ENCODE peak calls at places on chromosomes 3 and 15, in nine cellular contexts. W is endothelial cell, R is NCI-H748 treated with DMSO at 0.1 percent for 48 hours, P is caudate nucleus, X is amniotic stem cell, G is iris pigment epithelial cell, J is HL-60, A is lower lobe of right lung, Q is cardiac septum. K is an unnamed sample.

GRCh38 chr15:80682201-80682600 is 12.9 kb upstream of the ABHD17C start:
- DNase-seq in W (no peak), R (no peak), P (no peak), X (no peak), G (no peak), J (no peak), A (no peak), Q (no peak), K (no peak)

GRCh38 chr3:46334911-46335478 is 18.9 kb upstream of the CCR2 start:
- DNase-seq in W (no peak), R (no peak), P (no peak), X (no peak), G (peak), J (no peak), A (no peak), Q (no peak), K (no peak)

GRCh38 chr15:82663186-82663600 is 16.0 kb upstream of the CPEB1 start:
- DNase-seq in W (peak), R (no peak), P (no peak), X (no peak), G (peak), J (peak), A (no peak), Q (no peak), K (peak)

GRCh38 chr3:72694398-72694797 is 153.8 kb downstream of the SHQ1 start:
- DNase-seq in W (no peak), R (no peak), P (no peak), X (no peak), G (peak), J (no peak), A (no peak), Q (no peak), K (no peak)

GRCh38 chr15:89587955-89588354 is 12.7 kb downstream of the TICRR start:
- DNase-seq in W (no peak), R (no peak), P (no peak), X (no peak), G (peak), J (no peak), A (no peak), Q (no peak), K (no peak)

GRCh38 chr3:97278506-97278905 is 464.1 kb downstream of the EPHA6 start:
- DNase-seq in W (no peak), R (no peak), P (no peak), X (no peak), G (no peak), J (no peak), A (no peak), Q (no peak), K (peak)

GRCh38 chr3:142940472-142940871 is 23.0 kb downstream of the PAQR9 start:
- DNase-seq in W (no peak), R (no peak), P (no peak), X (no peak), G (no peak), J (no peak), A (no peak), Q (no peak), K (no peak)

GRCh38 chr15:73899197-73900128 is 26.1 kb downstream of the TBC1D21 start:
- DNase-seq in W (no peak), R (no peak), P (no peak), X (no peak), G (no peak), J (no peak), A (no peak), Q (peak), K (no peak)

GRCh38 chr3:183897606-183898384 is 13.1 kb upstream of the PARL start:
- DNase-seq in W (no peak), R (no peak), P (no peak), X (no peak), G (no peak), J (no peak), A (no peak), Q (no peak), K (no peak)

GRCh38 chr3:149581248-149581647 is 76.6 kb downstream of the WWTR1 start:
- DNase-seq in W (no peak), R (no peak), P (no peak), X (no peak), G (peak), J (no peak), A (no peak), Q (no peak), K (peak)

GRCh38 chr3:185420762-185421161 is 57.8 kb downstream of the MAP3K13 start:
- DNase-seq in W (no peak), R (no peak), P (no peak), X (no peak), G (no peak), J (peak), A (peak), Q (no peak), K (peak)

GRCh38 chr3:30626443-30627181 is 20.2 kb downstream of the TGFBR2 start:
- DNase-seq in W (no peak), R (no peak), P (no peak), X (no peak), G (peak), J (no peak), A (no peak), Q (no peak), K (no peak)

GRCh38 chr3:126850370-126851085 is 132.4 kb upstream of the PLXNA1 start:
- DNase-seq in W (no peak), R (no peak), P (no peak), X (peak), G (peak), J (no peak), A (peak), Q (no peak), K (peak)

GRCh38 chr15:82950746-82951370 is 1.7 kb downstream of the HOMER2 start:
- DNase-seq in W (no peak), R (no peak), P (no peak), X (no peak), G (no peak), J (no peak), A (no peak), Q (no peak), K (no peak)

GRCh38 chr15:76298986-76299385 is 12.3 kb downstream of the ETFA start:
- DNase-seq in W (no peak), R (no peak), P (no peak), X (no peak), G (no peak), J (no peak), A (no peak), Q (no peak), K (no peak)

GRCh38 chr3:60269377-60269776 is 981.9 kb downstream of the FHIT start:
- DNase-seq in W (no peak), R (no peak), P (no peak), X (no peak), G (peak), J (no peak), A (no peak), Q (no peak), K (no peak)

GRCh38 chr3:5186854-5187151 is 704 bp upstream of the EDEM1 start:
- DNase-seq in W (no peak), R (no peak), P (no peak), X (no peak), G (peak), J (peak), A (no peak), Q (no peak), K (peak)

GRCh38 chr15:29568840-29569532 is 253.3 kb downstream of the TJP1 start:
- DNase-seq in W (peak), R (no peak), P (no peak), X (no peak), G (no peak), J (peak), A (no peak), Q (no peak), K (peak)

GRCh38 chr15:74158855-74159650 is 14.5 kb upstream of the ISLR start:
- DNase-seq in W (no peak), R (no peak), P (no peak), X (no peak), G (no peak), J (no peak), A (no peak), Q (no peak), K (no peak)

GRCh38 chr3:176905331-176905730 is 292.0 kb downstream of the TBL1XR1 start:
- DNase-seq in W (no peak), R (peak), P (no peak), X (no peak), G (no peak), J (no peak), A (no peak), Q (no peak), K (no peak)

GRCh38 chr15:84915011-84915958 is 30.8 kb downstream of the SLC28A1 start:
- DNase-seq in W (no peak), R (no peak), P (no peak), X (peak), G (peak), J (peak), A (peak), Q (peak), K (peak)

GRCh38 chr15:57502116-57502515 is 89.6 kb upstream of the MYZAP start:
- DNase-seq in W (peak), R (no peak), P (no peak), X (no peak), G (no peak), J (no peak), A (no peak), Q (no peak), K (no peak)

GRCh38 chr15:38414351-38414750 is 39.6 kb upstream of the FAM98B start:
- DNase-seq in W (peak), R (no peak), P (no peak), X (peak), G (peak), J (peak), A (no peak), Q (peak), K (peak)

GRCh38 chr15:96924570-96924969 is 594.1 kb downstream of the NR2F2 start:
- DNase-seq in W (no peak), R (no peak), P (no peak), X (no peak), G (no peak), J (peak), A (no peak), Q (no peak), K (no peak)

GRCh38 chr15:78663703-78664102 is 22.7 kb upstream of the CHRNB4 start:
- DNase-seq in W (no peak), R (no peak), P (no peak), X (no peak), G (no peak), J (no peak), A (no peak), Q (no peak), K (no peak)

GRCh38 chr15:27237319-27237939 is 266.4 kb downstream of the GABRG3 start:
- DNase-seq in W (no peak), R (peak), P (no peak), X (no peak), G (no peak), J (no peak), A (no peak), Q (no peak), K (no peak)

GRCh38 chr3:160748787-160749186 is 7.2 kb upstream of the PPM1L start:
- DNase-seq in W (no peak), R (no peak), P (no peak), X (no peak), G (no peak), J (no peak), A (no peak), Q (no peak), K (no peak)